ENCODE peak calls at places on chromosomes 7 and 10, in eight cellular contexts. L is prostate gland, G is tibial nerve, Q is ovary, W is sigmoid colon, O is IMR-90, Z is adrenal gland, R is GM12892. H is an unnamed sample.

GRCh38 chr7:22607180-22607579 is 107.2 kb upstream of the STEAP1B start:
- DNase-seq in L (no peak), G (no peak), Q (no peak), W (peak; percentile 81), O (peak; percentile 73), Z (no peak), R (no peak), H (no peak)

GRCh38 chr7:87935373-87935706 is 1.3 kb downstream of the ADAM22 start:
- DNase-seq in L (no peak), G (no peak), Q (no peak), W (no peak), O (no peak), Z (no peak), R (no peak), H (no peak)

GRCh38 chr10:35347088-35347487 is 10.8 kb downstream of the CCNY start:
- DNase-seq in L (no peak), G (no peak), Q (no peak), W (no peak), O (no peak), Z (no peak), R (no peak), H (no peak)

GRCh38 chr10:92768104-92768503 is 78.3 kb downstream of the HHEX start:
- DNase-seq in L (no peak), G (no peak), Q (no peak), W (no peak), O (no peak), Z (no peak), R (no peak), H (no peak)

GRCh38 chr10:15705298-15705697 is 14.4 kb downstream of the ITGA8 start:
- DNase-seq in L (no peak), G (no peak), Q (no peak), W (no peak), O (no peak), Z (no peak), R (no peak), H (no peak)

GRCh38 chr10:31126593-31126992 is 94.9 kb upstream of the ZNF438 start:
- DNase-seq in L (no peak), G (no peak), Q (no peak), W (no peak), O (peak; percentile 46), Z (no peak), R (no peak), H (no peak)

GRCh38 chr10:73644015-73644743 is 2.9 kb upstream of the MYOZ1 start:
- DNase-seq in L (peak; percentile 45), G (no peak), Q (peak; percentile 50), W (peak; percentile 78), O (peak; percentile 73), Z (peak; percentile 61), R (no peak), H (peak; percentile 80)

GRCh38 chr10:129771024-129771423 is 193.1 kb downstream of the EBF3 start:
- DNase-seq in L (no peak), G (no peak), Q (no peak), W (no peak), O (no peak), Z (no peak), R (no peak), H (no peak)

GRCh38 chr7:158266817-158267736 is 320.5 kb downstream of the PTPRN2 start:
- DNase-seq in L (peak; percentile 51), G (no peak), Q (no peak), W (peak; percentile 52), O (no peak), Z (no peak), R (no peak), H (no peak)

GRCh38 chr7:322111-322671 is 32.2 kb downstream of the FOXL3 start:
- DNase-seq in L (peak; percentile 69), G (peak; percentile 46), Q (peak; percentile 79), W (no peak), O (peak; percentile 3), Z (peak; percentile 75), R (peak; percentile 83), H (peak; percentile 51)

GRCh38 chr7:116339564-116339963 is 129.2 kb downstream of the TES start:
- DNase-seq in L (peak; percentile 19), G (no peak), Q (no peak), W (no peak), O (peak; percentile 45), Z (no peak), R (no peak), H (no peak)

GRCh38 chr10:29646238-29646902 is 11.6 kb upstream of the SVIL start:
- DNase-seq in L (peak; percentile 60), G (no peak), Q (no peak), W (peak; percentile 75), O (peak; percentile 36), Z (no peak), R (no peak), H (no peak)

GRCh38 chr7:128699895-128700294 is 27.8 kb downstream of the GARIN1A start:
- DNase-seq in L (no peak), G (no peak), Q (no peak), W (no peak), O (no peak), Z (no peak), R (no peak), H (no peak)

GRCh38 chr7:128701062-128701785 is 29.1 kb downstream of the GARIN1A start:
- DNase-seq in L (no peak), G (no peak), Q (no peak), W (no peak), O (no peak), Z (no peak), R (no peak), H (no peak)

GRCh38 chr7:128699196-128699712 is 27.2 kb downstream of the GARIN1A start:
- DNase-seq in L (no peak), G (no peak), Q (no peak), W (no peak), O (no peak), Z (no peak), R (no peak), H (no peak)

GRCh38 chr7:128694742-128695141 is 22.6 kb downstream of the GARIN1A start:
- DNase-seq in L (no peak), G (no peak), Q (no peak), W (no peak), O (no peak), Z (no peak), R (no peak), H (no peak)

DNA sequence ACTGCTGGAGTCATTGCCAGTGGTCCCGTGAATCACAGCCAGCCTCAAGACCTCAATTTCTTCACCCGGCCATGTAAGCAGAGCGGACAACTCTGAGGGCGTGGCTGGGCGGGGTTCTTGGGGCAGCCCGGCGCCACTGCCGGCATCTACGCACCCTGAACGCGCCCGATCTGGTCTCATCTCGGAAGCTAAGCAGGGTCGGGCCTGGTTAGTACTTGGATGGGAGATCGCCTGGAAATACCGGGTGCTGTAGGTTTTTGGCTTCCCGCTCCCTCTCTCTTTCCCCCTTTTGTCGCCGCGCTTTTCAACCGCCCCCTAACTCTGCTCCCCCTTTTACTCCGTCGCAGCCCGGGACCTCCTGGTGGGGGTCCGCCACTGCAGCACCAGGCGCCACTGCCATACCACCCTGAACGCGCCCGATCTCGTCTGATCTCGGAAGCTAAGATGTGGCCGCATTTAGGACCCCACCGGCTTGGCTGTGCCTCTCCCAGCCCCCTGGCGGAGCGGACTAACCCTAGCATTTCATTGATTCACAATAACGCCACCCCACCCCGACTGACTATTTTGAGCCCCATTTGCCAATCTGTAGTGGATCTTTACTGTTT is 25.3 kb downstream of the GARIN1A start:
- DNase-seq in L (no peak), G (no peak), Q (no peak), W (peak; percentile 71), O (peak; percentile 44), Z (no peak), R (peak; percentile 49), H (peak; percentile 58)
- TF ChIP-seq POLR2A in L (no peak), G (no peak), Q (no peak), W (no peak), O (no peak), Z (no peak), R (no peak), H (no peak)

GRCh38 chr10:27242473-27242950 is 1.9 kb upstream of the ACBD5 start:
- DNase-seq in L (no peak), G (no peak), Q (no peak), W (no peak), O (no peak), Z (no peak), R (no peak), H (no peak)

GRCh38 chr10:27242951-27243551 is 2.5 kb upstream of the ACBD5 start:
- DNase-seq in L (peak; percentile 61), G (no peak), Q (peak; percentile 73), W (no peak), O (peak; percentile 82), Z (peak; percentile 60), R (no peak), H (peak; percentile 84)

GRCh38 chr10:27240212-27240890 is at the start of gene ACBD5:
- DNase-seq in L (peak; percentile 82), G (peak; percentile 78), Q (peak; percentile 90), W (peak; percentile 96), O (peak; percentile 72), Z (peak; percentile 91), R (peak; percentile 48), H (peak; percentile 88)

GRCh38 chr10:27240891-27241639 is 468 bp upstream of the ACBD5 start:
- DNase-seq in L (peak; percentile 21), G (no peak), Q (peak; percentile 49), W (no peak), O (no peak), Z (peak; percentile 45), R (no peak), H (peak; percentile 72)

GRCh38 chr10:27241640-27242472 is 1.3 kb upstream of the ACBD5 start:
- DNase-seq in L (peak; percentile 91), G (peak; percentile 86), Q (peak; percentile 93), W (peak; percentile 96), O (peak; percentile 92), Z (peak; percentile 93), R (peak; percentile 51), H (peak; percentile 95)
- TF ChIP-seq POLR2A in L (peak; percentile 90), G (peak; percentile 95), Q (peak; percentile 94), W (peak; percentile 93), O (peak; percentile 76), Z (peak; percentile 98), R (peak; percentile 98), H (peak; percentile 92)

DNA sequence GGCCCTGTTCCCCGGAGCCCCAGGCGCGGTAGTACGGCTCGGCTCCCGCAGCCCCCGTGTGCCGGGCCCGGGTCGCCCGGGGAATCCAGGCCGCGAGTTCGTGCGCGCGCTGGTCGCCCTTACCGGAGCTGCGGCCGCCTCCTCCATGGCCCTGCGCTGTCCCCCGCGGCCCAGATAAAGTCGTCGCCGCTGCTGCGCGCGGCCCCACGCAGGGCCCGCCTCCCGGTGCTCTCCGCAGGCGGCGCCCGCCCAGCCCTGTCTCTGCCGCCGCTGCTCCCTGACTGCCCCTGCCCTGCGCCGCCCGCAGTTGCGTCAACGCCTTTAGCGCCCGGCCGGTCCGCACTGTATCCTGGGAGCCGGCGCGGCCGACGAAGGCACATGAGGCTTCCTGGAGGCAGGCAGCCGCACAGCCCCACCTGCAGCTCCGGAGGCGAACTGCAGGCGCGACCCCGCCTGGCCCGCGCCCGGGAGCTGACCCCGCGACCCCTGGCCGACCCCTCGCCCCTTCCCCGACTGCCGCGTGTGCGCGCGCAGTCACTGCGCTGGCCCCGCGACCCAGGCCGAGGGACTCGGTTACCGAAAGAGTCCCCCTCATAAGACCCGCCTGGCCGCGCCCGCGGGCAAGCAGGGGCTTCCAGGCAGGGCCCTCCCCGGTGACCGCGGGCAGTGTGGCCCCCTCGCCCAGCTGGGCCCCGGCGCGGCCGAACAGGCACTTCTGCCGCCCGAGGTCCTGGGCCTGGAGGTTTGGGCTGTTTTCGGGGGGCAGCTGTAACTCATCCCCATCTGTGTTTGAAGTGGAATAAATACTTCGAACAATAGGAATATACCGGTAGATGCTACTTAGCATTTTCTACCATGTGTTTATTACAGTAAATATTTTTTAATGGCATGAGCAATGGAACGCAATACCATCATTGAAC is 127.1 kb upstream of the ZNF746 start:
- DNase-seq in L (peak; percentile 90), G (peak; percentile 86), Q (peak; percentile 87), W (peak; percentile 96), O (peak; percentile 91), Z (peak; percentile 92), R (peak; percentile 78), H (peak; percentile 98)
- TF ChIP-seq POLR2A in L (peak; percentile 74), G (peak; percentile 63), Q (peak; percentile 54), W (peak; percentile 32), O (peak; percentile 87), Z (peak; percentile 93), R (peak; percentile 94), H (peak; percentile 89)

GRCh38 chr7:2821161-2821841 is 22.8 kb downstream of the GNA12 start:
- DNase-seq in L (no peak), G (no peak), Q (peak; percentile 20), W (peak; percentile 49), O (peak; percentile 83), Z (no peak), R (no peak), H (peak; percentile 13)
- TF ChIP-seq POLR2A in L (no peak), G (no peak), Q (no peak), W (no peak), O (peak; percentile 21), Z (no peak), R (no peak), H (no peak)